ENCODE peak calls at places on chromosomes 12 and 14, in seven cellular contexts. One of them, this sample, is unnamed.

GRCh38 chr14:61111145-61112130 is 130.4 kb downstream of the SLC38A6 start:
- DNase-seq in tibial nerve: no peak
- DNase-seq in A549: no peak
- DNase-seq in cardiac muscle cell: no peak
- DNase-seq in GM23248: no peak
- DNase-seq in hepatocyte: no peak
- DNase-seq in RWPE2: no peak
- DNase-seq in this sample: no peak

GRCh38 chr12:93740721-93741120 is 63.5 kb downstream of the CRADD start:
- DNase-seq in tibial nerve: no peak
- DNase-seq in A549: no peak
- DNase-seq in cardiac muscle cell: no peak
- DNase-seq in GM23248: peak; percentile 73
- DNase-seq in hepatocyte: no peak
- DNase-seq in RWPE2: no peak
- DNase-seq in this sample: no peak

GRCh38 chr14:73833530-73834257 is 17.9 kb upstream of the PTGR2 start:
- DNase-seq in tibial nerve: no peak
- DNase-seq in A549: no peak
- DNase-seq in cardiac muscle cell: peak; percentile 10
- DNase-seq in GM23248: peak; percentile 78
- DNase-seq in hepatocyte: peak; percentile 53
- DNase-seq in RWPE2: no peak
- DNase-seq in this sample: no peak

GRCh38 chr12:8553088-8553627 is 12.5 kb upstream of the CLEC4E start:
- DNase-seq in tibial nerve: no peak
- DNase-seq in A549: no peak
- DNase-seq in cardiac muscle cell: no peak
- DNase-seq in GM23248: no peak
- DNase-seq in hepatocyte: no peak
- DNase-seq in RWPE2: no peak
- DNase-seq in this sample: no peak

GRCh38 chr12:11797317-11797913 is 147.9 kb downstream of the ETV6 start:
- DNase-seq in tibial nerve: no peak
- DNase-seq in A549: no peak
- DNase-seq in cardiac muscle cell: no peak
- DNase-seq in GM23248: peak; percentile 38
- DNase-seq in hepatocyte: no peak
- DNase-seq in RWPE2: no peak
- DNase-seq in this sample: peak; percentile 64

GRCh38 chr14:20332946-20333782 is at the start of gene CCNB1IP1:
- DNase-seq in tibial nerve: no peak
- DNase-seq in A549: peak; percentile 95
- DNase-seq in cardiac muscle cell: peak; percentile 93
- DNase-seq in GM23248: peak; percentile 86
- DNase-seq in hepatocyte: peak; percentile 90
- DNase-seq in RWPE2: no peak
- DNase-seq in this sample: peak; percentile 92

GRCh38 chr12:62919827-62920226 is 15.1 kb downstream of the PPM1H start:
- DNase-seq in tibial nerve: no peak
- DNase-seq in A549: no peak
- DNase-seq in cardiac muscle cell: no peak
- DNase-seq in GM23248: peak; percentile 2
- DNase-seq in hepatocyte: no peak
- DNase-seq in RWPE2: no peak
- DNase-seq in this sample: no peak

GRCh38 chr12:111443586-111443985 is 37.9 kb downstream of the SH2B3 start:
- DNase-seq in tibial nerve: no peak
- DNase-seq in A549: no peak
- DNase-seq in cardiac muscle cell: no peak
- DNase-seq in GM23248: peak; percentile 92
- DNase-seq in hepatocyte: no peak
- DNase-seq in RWPE2: no peak
- DNase-seq in this sample: peak; percentile 36

GRCh38 chr14:64266206-64266605 is 28.0 kb downstream of the ESR2 start:
- DNase-seq in tibial nerve: no peak
- DNase-seq in A549: no peak
- DNase-seq in cardiac muscle cell: no peak
- DNase-seq in GM23248: peak; percentile 59
- DNase-seq in hepatocyte: no peak
- DNase-seq in RWPE2: no peak
- DNase-seq in this sample: no peak

GRCh38 chr12:92593734-92594402 is 108.9 kb upstream of the PLEKHG7 start:
- DNase-seq in tibial nerve: no peak
- DNase-seq in A549: peak; percentile 88
- DNase-seq in cardiac muscle cell: no peak
- DNase-seq in GM23248: peak; percentile 96
- DNase-seq in hepatocyte: peak; percentile 8
- DNase-seq in RWPE2: peak; percentile 77
- DNase-seq in this sample: peak; percentile 72

GRCh38 chr12:107591095-107591375 is 94.6 kb upstream of the PWP1 start:
- DNase-seq in tibial nerve: no peak
- DNase-seq in A549: no peak
- DNase-seq in cardiac muscle cell: no peak
- DNase-seq in GM23248: peak; percentile 33
- DNase-seq in hepatocyte: no peak
- DNase-seq in RWPE2: no peak
- DNase-seq in this sample: no peak

GRCh38 chr12:15599266-15600037 is 189.7 kb downstream of the EPS8 start:
- DNase-seq in tibial nerve: no peak
- DNase-seq in A549: no peak
- DNase-seq in cardiac muscle cell: peak; percentile 50
- DNase-seq in GM23248: peak; percentile 82
- DNase-seq in hepatocyte: peak; percentile 66
- DNase-seq in RWPE2: no peak
- DNase-seq in this sample: no peak

DNA sequence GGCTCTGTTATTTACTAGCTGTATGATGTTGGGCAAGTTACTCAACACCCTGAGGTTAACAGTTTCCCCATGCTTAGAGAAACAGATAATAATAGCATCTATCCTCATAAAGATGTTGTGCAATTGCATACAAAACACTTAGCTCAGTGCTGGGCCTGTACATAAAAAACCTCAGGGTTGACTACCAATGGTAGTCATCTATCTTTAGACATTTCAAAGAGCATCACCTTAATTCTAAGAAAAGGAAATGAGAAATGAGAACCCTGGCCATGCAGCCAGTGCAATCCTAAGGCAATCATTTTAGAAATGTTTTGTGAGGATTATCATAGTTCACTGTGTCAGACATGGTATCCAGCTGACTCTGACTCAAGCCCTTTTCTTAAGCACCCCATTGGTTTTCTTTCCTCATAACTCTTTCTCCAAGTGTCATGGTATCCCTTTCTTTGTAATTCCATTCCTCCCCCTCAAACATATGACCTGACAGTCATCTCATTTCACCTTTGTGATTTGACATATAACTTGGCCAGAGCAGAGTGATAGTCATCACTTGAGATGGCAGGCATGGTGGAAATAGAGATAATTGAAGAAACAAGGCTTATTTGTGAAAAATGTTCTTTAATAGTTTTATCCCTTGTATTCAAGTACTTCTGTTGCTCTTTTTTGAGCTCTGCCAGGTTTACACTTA is 29.5 kb upstream of the OSBPL8 start:
- DNase-seq in tibial nerve: no peak
- DNase-seq in A549: no peak
- DNase-seq in cardiac muscle cell: no peak
- DNase-seq in GM23248: peak; percentile 94
- DNase-seq in hepatocyte: peak; percentile 26
- DNase-seq in RWPE2: no peak
- DNase-seq in this sample: peak; percentile 83
- H3K27ac ChIP-seq in tibial nerve: peak overlapping the region; percentile 72
- H3K27ac ChIP-seq in A549: no peak overlapping the region
- H3K27ac ChIP-seq in cardiac muscle cell: no peak overlapping the region
- H3K27ac ChIP-seq in GM23248: peak overlapping the region; percentile 90
- H3K27ac ChIP-seq in hepatocyte: no peak overlapping the region
- H3K27ac ChIP-seq in RWPE2: peak overlapping the region; percentile 22
- H3K27ac ChIP-seq in this sample: peak overlapping the region; percentile 53

GRCh38 chr12:53200458-53201169 is 6.4 kb downstream of the ITGB7 start:
- DNase-seq in tibial nerve: no peak
- DNase-seq in A549: no peak
- DNase-seq in cardiac muscle cell: no peak
- DNase-seq in GM23248: no peak
- DNase-seq in hepatocyte: no peak
- DNase-seq in RWPE2: no peak
- DNase-seq in this sample: no peak

GRCh38 chr12:53200107-53200457 is 7.0 kb downstream of the ITGB7 start:
- DNase-seq in tibial nerve: no peak
- DNase-seq in A549: no peak
- DNase-seq in cardiac muscle cell: no peak
- DNase-seq in GM23248: no peak
- DNase-seq in hepatocyte: no peak
- DNase-seq in RWPE2: peak; percentile 15
- DNase-seq in this sample: no peak

GRCh38 chr12:53199700-53200099 is 7.4 kb downstream of the ITGB7 start:
- DNase-seq in tibial nerve: no peak
- DNase-seq in A549: no peak
- DNase-seq in cardiac muscle cell: no peak
- DNase-seq in GM23248: no peak
- DNase-seq in hepatocyte: no peak
- DNase-seq in RWPE2: no peak
- DNase-seq in this sample: no peak

GRCh38 chr12:53197011-53197640 is 9.9 kb downstream of the ITGB7 start:
- DNase-seq in tibial nerve: no peak
- DNase-seq in A549: no peak
- DNase-seq in cardiac muscle cell: no peak
- DNase-seq in GM23248: no peak
- DNase-seq in hepatocyte: no peak
- DNase-seq in RWPE2: no peak
- DNase-seq in this sample: no peak

DNA sequence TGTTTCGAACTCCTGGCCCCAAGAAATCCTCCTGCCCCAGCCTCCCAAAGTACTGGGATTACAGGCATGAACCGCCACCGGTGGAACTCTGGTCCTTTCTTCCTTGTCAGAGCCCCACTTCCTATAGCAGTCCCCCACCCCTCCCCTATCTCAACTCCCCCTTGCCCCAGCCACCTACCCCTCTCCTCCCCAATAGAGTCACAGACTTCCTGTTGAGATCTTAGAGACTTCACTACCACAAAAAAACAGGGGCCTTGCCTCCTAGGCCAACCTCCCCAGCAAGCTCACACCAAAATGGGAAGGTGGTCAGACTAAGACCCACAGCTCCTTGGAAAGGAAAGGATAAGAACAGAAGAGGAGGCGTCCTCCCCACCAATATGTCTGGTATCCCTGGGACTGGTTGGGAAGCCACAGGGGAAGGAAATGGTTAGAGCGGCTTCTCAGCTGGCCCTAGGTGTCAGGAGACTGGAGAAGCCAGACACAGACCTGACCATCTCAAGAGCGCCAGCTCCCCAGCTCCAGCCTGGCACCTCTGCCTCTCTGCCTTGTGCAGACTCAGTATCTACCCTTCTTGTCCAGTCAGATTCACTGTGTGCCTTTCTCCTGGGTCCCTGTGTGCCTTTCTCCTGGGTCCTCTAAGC is 8.5 kb downstream of the ITGB7 start:
- DNase-seq in tibial nerve: no peak
- DNase-seq in A549: no peak
- DNase-seq in cardiac muscle cell: no peak
- DNase-seq in GM23248: no peak
- DNase-seq in hepatocyte: no peak
- DNase-seq in RWPE2: peak; percentile 23
- DNase-seq in this sample: no peak
- H3K27ac ChIP-seq in tibial nerve: no peak overlapping the region
- H3K27ac ChIP-seq in A549: no peak overlapping the region
- H3K27ac ChIP-seq in cardiac muscle cell: no peak overlapping the region
- H3K27ac ChIP-seq in GM23248: no peak overlapping the region
- H3K27ac ChIP-seq in hepatocyte: no peak overlapping the region
- H3K27ac ChIP-seq in RWPE2: no peak overlapping the region
- H3K27ac ChIP-seq in this sample: no peak overlapping the region

GRCh38 chr14:81164167-81164774 is 56.5 kb downstream of the GTF2A1 start:
- DNase-seq in tibial nerve: no peak
- DNase-seq in A549: peak; percentile 55
- DNase-seq in cardiac muscle cell: peak; percentile 62
- DNase-seq in GM23248: peak; percentile 75
- DNase-seq in hepatocyte: peak; percentile 73
- DNase-seq in RWPE2: no peak
- DNase-seq in this sample: peak; percentile 64

GRCh38 chr14:81162941-81163340 is 57.8 kb downstream of the GTF2A1 start:
- DNase-seq in tibial nerve: no peak
- DNase-seq in A549: no peak
- DNase-seq in cardiac muscle cell: no peak
- DNase-seq in GM23248: peak; percentile 34
- DNase-seq in hepatocyte: no peak
- DNase-seq in RWPE2: no peak
- DNase-seq in this sample: peak; percentile 58

GRCh38 chr14:81166126-81166525 is 54.6 kb downstream of the GTF2A1 start:
- DNase-seq in tibial nerve: no peak
- DNase-seq in A549: no peak
- DNase-seq in cardiac muscle cell: no peak
- DNase-seq in GM23248: no peak
- DNase-seq in hepatocyte: no peak
- DNase-seq in RWPE2: no peak
- DNase-seq in this sample: no peak

GRCh38 chr14:81161749-81162148 is 59.0 kb downstream of the GTF2A1 start:
- DNase-seq in tibial nerve: no peak
- DNase-seq in A549: no peak
- DNase-seq in cardiac muscle cell: no peak
- DNase-seq in GM23248: no peak
- DNase-seq in hepatocyte: no peak
- DNase-seq in RWPE2: no peak
- DNase-seq in this sample: no peak

DNA sequence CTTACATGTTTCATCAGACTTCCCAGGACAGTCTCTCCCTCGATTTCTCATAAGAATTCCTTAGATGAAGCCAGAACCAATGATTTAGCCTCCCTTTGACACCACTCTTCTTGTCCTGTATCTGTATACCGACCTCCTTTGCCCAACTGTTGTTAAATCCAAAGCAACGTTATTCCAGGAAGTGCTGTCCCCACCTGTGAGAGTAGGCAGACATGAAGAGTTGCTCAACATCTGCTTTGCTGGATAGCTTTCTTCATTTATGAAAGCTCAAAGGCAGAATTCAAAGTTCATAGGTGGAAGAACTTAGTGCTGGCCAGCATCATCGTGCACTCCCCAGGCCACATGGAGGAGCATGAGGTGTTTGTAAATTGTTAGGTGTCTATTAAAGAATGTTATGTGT is 55.6 kb downstream of the GTF2A1 start:
- DNase-seq in tibial nerve: no peak
- DNase-seq in A549: no peak
- DNase-seq in cardiac muscle cell: peak; percentile 7
- DNase-seq in GM23248: no peak
- DNase-seq in hepatocyte: peak; percentile 33
- DNase-seq in RWPE2: no peak
- DNase-seq in this sample: no peak
- H3K27ac ChIP-seq in tibial nerve: no peak overlapping the region
- H3K27ac ChIP-seq in A549: no peak overlapping the region
- H3K27ac ChIP-seq in cardiac muscle cell: no peak overlapping the region
- H3K27ac ChIP-seq in GM23248: no peak overlapping the region
- H3K27ac ChIP-seq in hepatocyte: no peak overlapping the region
- H3K27ac ChIP-seq in RWPE2: no peak overlapping the region
- H3K27ac ChIP-seq in this sample: peak overlapping the region; percentile 39

DNA sequence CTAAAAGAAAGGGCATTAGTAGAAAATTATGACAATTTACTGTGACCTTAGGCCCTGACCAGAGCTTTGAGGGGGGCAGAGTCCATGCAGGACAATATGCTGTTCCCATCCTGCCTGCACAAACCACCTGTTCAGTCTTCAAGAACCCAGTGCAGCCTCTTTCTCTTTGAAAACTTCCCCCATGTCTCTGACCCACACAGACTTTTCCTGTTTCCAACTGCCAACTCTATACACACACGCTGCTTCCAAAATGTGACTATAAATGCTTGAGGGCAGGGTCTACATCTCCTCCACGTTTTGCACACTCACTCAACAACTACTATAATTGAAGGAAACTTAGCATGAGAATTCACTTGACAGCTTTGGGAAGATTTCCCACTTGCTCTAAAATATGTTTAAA is 36.6 kb upstream of the SYCP3 start:
- DNase-seq in tibial nerve: no peak
- DNase-seq in A549: no peak
- DNase-seq in cardiac muscle cell: no peak
- DNase-seq in GM23248: no peak
- DNase-seq in hepatocyte: no peak
- DNase-seq in RWPE2: no peak
- DNase-seq in this sample: peak; percentile 31
- H3K27ac ChIP-seq in tibial nerve: no peak overlapping the region
- H3K27ac ChIP-seq in A549: no peak overlapping the region
- H3K27ac ChIP-seq in cardiac muscle cell: no peak overlapping the region
- H3K27ac ChIP-seq in GM23248: no peak overlapping the region
- H3K27ac ChIP-seq in hepatocyte: no peak overlapping the region
- H3K27ac ChIP-seq in RWPE2: no peak overlapping the region
- H3K27ac ChIP-seq in this sample: peak overlapping the region; percentile 30

This sample was measured in HL-60.